ENCODE peak calls at places on chromosomes 13 and 19, in four cellular contexts. T is lower leg skin, X is epithelial cell of esophagus, S is HFF-Myc. Z is an unnamed sample.

GRCh38 chr13:73072501-73072900 is 13.7 kb downstream of the KLF5 start:
- DNase-seq in T (no peak), X (no peak), S (no peak), Z (no peak)

GRCh38 chr13:23822252-23822824 is 66.9 kb downstream of the MIPEP start:
- DNase-seq in T (no peak), X (peak), S (no peak), Z (no peak)

GRCh38 chr19:4713384-4713951 is 10.2 kb downstream of the DPP9 start:
- DNase-seq in T (peak), X (peak), S (peak), Z (no peak)

GRCh38 chr19:43640424-43640757 is 741 bp upstream of the CADM4 start:
- DNase-seq in T (no peak), X (no peak), S (no peak), Z (no peak)

GRCh38 chr13:46738055-46738454 is 58.9 kb downstream of the ESD start:
- DNase-seq in T (no peak), X (no peak), S (no peak), Z (no peak)

GRCh38 chr19:34925278-34925855 is 1.3 kb upstream of the ZNF30 start:
- DNase-seq in T (no peak), X (no peak), S (no peak), Z (no peak)

GRCh38 chr13:27933580-27934328 is 14.0 kb downstream of the PDX1 start:
- DNase-seq in T (no peak), X (no peak), S (no peak), Z (no peak)

GRCh38 chr19:51108066-51108804 is at the start of gene CTU1:
- DNase-seq in T (peak), X (peak), S (peak), Z (peak)

GRCh38 chr13:102774596-102775375 is 1.2 kb upstream of the TEX30 start:
- DNase-seq in T (no peak), X (no peak), S (no peak), Z (no peak)

GRCh38 chr13:99335603-99336002 is 28.4 kb upstream of the GPR183 start:
- DNase-seq in T (no peak), X (no peak), S (no peak), Z (no peak)

GRCh38 chr13:106114981-106115554 is 420.4 kb downstream of the EFNB2 start:
- DNase-seq in T (no peak), X (no peak), S (no peak), Z (no peak)

GRCh38 chr13:59157181-59157580 is 1006.5 kb downstream of the DIAPH3 start:
- DNase-seq in T (no peak), X (peak), S (no peak), Z (no peak)

DNA sequence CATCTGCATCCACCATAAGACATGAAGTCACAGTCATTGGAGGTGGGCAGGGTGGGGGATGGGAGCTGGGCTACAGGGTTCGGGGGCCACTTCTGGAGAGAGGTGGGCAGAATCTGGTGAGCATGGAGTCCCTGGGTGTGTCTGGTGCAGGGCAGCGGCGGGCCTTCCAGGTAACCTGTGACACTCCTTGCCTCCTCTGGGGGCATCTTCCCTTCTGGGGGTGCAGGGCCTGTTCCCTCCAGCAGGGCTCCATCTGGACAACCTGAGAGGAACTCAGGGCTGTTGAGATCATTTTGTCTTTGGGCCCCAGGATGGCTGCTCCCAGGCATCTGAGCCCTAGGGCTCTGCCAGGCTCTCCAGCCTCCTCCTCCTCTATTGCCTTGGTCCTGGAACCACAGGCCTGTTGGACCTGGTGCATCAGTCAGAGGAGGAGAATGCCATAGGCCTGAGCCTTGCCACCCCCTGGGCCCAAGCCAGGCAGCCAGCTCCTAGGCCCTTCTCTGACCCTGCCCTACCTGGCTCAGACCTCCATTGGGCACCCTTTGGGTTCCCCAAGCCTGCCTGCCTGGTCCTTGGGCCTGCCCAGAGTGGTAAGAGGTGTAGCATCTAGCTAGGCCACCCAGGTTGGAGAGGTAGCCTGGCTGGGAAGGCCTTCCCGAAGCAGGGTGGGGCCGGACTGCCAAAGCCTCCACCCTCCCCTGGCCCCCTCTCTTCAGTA is 13.4 kb downstream of the LYL1 start:
- DNase-seq in T (no peak), X (no peak), S (no peak), Z (no peak)
- TF ChIP-seq CTCF in T (no peak), X (peak), S (peak), Z (no peak)

GRCh38 chr19:48738557-48739399 is 1.6 kb downstream of the RASIP1 start:
- DNase-seq in T (peak), X (peak), S (no peak), Z (peak)
- TF ChIP-seq CTCF in T (no peak), X (peak), S (peak), Z (no peak)

GRCh38 chr19:680287-681028 is 4.3 kb downstream of the FSTL3 start:
- DNase-seq in T (peak), X (peak), S (peak), Z (peak)
- TF ChIP-seq CTCF in T (no peak), X (no peak), S (no peak), Z (no peak)

DNA sequence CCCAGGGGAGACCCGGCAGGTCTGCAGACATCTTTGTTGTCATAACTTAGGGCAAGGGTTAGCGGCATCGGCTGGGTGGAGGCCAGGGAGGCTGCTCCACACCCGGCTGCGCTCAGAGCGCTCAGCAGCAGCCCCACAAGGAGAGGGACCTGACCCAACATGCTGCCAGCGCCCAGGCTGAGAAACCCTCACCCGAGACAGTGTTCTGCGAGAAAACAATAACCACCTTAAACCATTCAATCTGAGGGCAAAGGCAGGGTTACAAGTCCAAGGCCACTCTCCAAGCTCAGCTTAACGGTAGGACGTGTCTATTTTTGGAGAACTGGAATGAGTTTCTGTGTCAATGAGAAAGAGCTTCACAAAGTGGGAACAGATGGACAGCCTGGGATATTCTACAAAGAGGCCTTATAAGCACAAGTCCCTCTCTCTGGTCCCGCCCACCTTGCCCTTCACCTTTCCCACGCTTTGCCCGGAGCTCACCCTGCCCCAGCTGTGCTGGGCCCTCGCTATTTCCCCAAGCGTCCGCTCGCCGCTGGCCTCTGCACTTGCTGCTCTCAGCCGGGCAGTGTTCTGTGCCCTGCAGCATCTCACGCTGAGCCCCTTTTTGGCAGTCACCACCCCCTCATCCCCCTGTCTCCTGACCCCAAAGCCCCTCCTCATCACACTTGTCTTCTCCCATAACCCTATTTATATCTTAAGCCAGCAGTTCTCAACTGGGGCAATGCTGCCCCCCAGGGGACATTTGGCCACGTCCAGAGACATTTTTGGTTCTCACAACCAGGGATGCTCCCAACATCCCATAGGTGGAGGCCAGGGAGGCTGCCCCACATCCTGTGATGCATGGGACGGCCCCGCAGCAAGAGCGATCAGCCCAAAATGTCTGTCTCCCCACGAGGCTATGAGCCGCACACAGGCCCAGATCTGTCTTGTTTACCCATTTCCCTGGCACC is 17.6 kb downstream of the PPP1R12C start:
- DNase-seq in T (no peak), X (no peak), S (no peak), Z (no peak)
- TF ChIP-seq CTCF in T (no peak), X (no peak), S (peak), Z (no peak)

DNA sequence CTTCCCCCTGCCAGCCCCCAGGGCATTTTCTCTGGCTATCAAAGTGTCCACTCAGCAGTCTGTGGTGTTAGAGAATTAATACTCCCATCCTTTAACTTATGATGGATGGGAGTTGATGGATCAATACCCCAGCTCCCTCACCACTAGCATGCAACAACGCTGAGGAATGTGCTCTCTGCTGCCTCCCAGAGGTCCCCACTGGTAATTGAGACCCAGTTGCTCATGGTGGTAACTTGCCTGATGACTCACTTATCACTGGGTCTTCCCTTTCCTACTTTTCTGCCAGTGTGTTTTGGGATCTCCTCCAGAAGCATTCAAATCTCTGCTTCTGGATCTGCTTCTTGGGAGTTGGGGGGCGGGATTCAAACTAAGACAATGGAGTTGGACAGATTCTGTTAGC is 20.3 kb upstream of the CACNA1A start:
- DNase-seq in T (no peak), X (no peak), S (peak), Z (no peak)
- TF ChIP-seq CTCF in T (no peak), X (no peak), S (peak), Z (no peak)

DNA sequence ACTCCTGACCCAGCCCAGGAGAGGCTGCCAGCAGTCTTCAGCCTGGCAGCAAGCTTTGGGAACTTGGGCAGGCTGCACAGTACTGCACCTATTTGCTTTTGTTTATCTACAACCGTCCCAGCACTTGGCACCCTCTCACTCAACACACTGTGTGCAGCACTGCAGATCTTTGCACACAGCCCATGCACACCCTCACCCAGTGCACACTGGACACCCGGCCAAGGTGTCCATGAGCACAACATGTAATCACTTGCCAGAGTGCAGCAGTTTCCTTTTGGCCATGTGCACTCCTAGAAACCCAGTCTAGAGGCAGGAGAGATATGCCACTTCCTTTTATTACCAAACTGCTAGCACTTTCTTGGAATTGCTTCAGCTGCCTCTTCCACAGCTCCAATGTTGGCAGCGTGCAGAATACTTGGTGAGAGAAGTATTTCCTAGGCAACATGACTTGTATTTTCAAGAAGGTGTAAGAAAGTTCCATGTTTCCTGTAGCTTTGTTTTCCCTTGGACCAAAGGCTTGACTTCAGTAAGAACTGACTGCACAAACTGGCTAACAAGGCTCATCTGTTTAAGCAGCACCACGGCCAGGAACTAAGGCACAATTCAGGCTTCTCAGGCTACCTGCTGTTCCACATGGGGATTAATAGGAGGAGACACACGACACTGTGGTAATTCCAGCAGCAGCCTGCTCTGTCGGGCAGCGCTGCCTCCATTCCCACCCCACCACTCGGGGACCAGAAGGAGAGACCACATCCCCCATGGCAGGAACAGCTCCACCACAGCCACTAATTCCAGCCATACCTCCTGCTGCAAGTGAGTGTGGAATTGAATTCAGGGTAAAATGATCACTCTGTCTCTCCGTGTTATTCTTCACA is 15.3 kb downstream of the ATP7B start:
- DNase-seq in T (no peak), X (peak), S (no peak), Z (no peak)
- TF ChIP-seq CTCF in T (no peak), X (peak), S (no peak), Z (no peak)

DNA sequence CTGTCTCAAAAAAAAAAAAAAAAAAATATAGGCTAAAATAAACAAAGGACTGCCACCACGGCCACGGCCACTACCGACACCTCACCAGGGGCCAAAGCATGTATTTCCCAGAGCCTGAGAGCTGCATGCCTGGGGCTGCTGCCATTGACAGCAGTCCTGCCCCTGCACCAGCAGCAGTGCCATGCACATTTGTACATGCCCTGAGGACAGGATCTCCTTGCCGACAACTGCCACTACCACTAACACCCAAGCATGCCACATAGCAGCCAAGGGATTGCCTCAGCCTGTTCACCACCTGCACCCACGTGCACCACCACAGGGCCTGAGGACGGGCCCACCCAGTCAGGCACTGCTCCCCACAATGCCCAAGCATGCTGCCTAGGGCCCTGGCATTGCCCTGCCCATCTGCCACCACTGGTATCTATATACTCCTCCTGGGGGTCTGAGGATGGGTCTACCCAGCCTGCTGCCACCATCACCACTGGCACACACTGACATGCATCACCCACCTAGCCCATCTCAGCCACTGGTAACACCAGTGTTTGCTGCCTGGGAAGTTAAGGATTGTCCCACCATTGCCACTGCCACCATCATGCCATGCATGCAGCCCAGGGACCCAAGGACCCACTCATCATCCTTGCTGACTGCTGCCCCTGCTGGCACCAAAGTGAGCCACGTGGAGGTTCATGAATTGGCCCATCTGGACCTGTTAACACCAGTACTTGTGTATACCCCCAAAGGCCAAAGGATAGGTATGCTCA is 10.6 kb upstream of the NUP62 start:
- DNase-seq in T (no peak), X (no peak), S (no peak), Z (no peak)
- TF ChIP-seq CTCF in T (no peak), X (no peak), S (no peak), Z (no peak)

GRCh38 chr13:64529874-64530485 is 2700.2 kb downstream of the PCDH9 start:
- DNase-seq in T (no peak), X (peak), S (no peak), Z (no peak)
- TF ChIP-seq CTCF in T (no peak), X (peak), S (peak), Z (no peak)

Z was measured in omental fat pad.